ENCODE peak calls at places on chromosome 5, in seven cellular contexts. One of them, this sample, is unnamed.
A peak's percentile ranks its signal among the peaks of the same experiment; 100 is the strongest.

GRCh38 chr5:102886586-102886985 is 131.5 kb downstream of the PAM start:
- DNase-seq in mucosa of descending colon: no peak
- DNase-seq in ovary: no peak
- DNase-seq in kidney: no peak
- DNase-seq in Peyer's patch: no peak
- DNase-seq in fibroblast of mammary gland: peak; percentile 4
- DNase-seq in brain microvascular endothelial cell: no peak
- DNase-seq in this sample: no peak

GRCh38 chr5:83751201-83751600 is 30.5 kb upstream of the HAPLN1 start:
- DNase-seq in Peyer's patch: no peak
- DNase-seq in fibroblast of mammary gland: no peak
- DNase-seq in ovary: no peak
- DNase-seq in brain microvascular endothelial cell: no peak
- DNase-seq in kidney: no peak
- DNase-seq in mucosa of descending colon: no peak
- DNase-seq in this sample: no peak

GRCh38 chr5:136749016-136749415 is 383.7 kb upstream of the TRPC7 start:
- DNase-seq in ovary: no peak
- DNase-seq in brain microvascular endothelial cell: peak; percentile 59
- DNase-seq in kidney: no peak
- DNase-seq in Peyer's patch: no peak
- DNase-seq in fibroblast of mammary gland: no peak
- DNase-seq in mucosa of descending colon: no peak
- DNase-seq in this sample: peak; percentile 45

GRCh38 chr5:38720691-38721361 is 125.0 kb upstream of the OSMR start:
- DNase-seq in ovary: no peak
- DNase-seq in brain microvascular endothelial cell: no peak
- DNase-seq in kidney: no peak
- DNase-seq in mucosa of descending colon: no peak
- DNase-seq in fibroblast of mammary gland: no peak
- DNase-seq in Peyer's patch: no peak
- DNase-seq in this sample: no peak

GRCh38 chr5:65811895-65812294 is 89.9 kb downstream of the NLN start:
- DNase-seq in Peyer's patch: no peak
- DNase-seq in ovary: no peak
- DNase-seq in kidney: no peak
- DNase-seq in fibroblast of mammary gland: no peak
- DNase-seq in mucosa of descending colon: peak; percentile 40
- DNase-seq in brain microvascular endothelial cell: peak; percentile 27
- DNase-seq in this sample: peak; percentile 69

GRCh38 chr5:160159991-160160826 is 41.0 kb upstream of the PWWP2A start:
- DNase-seq in fibroblast of mammary gland: no peak
- DNase-seq in ovary: no peak
- DNase-seq in kidney: no peak
- DNase-seq in mucosa of descending colon: no peak
- DNase-seq in Peyer's patch: no peak
- DNase-seq in brain microvascular endothelial cell: no peak
- DNase-seq in this sample: no peak

GRCh38 chr5:150358261-150359095 is 981 bp downstream of the TCOF1 start:
- DNase-seq in mucosa of descending colon: no peak
- DNase-seq in ovary: no peak
- DNase-seq in fibroblast of mammary gland: peak; percentile 20
- DNase-seq in Peyer's patch: no peak
- DNase-seq in brain microvascular endothelial cell: no peak
- DNase-seq in kidney: peak; percentile 14
- DNase-seq in this sample: peak; percentile 7

GRCh38 chr5:154478224-154478565 is at the start of gene HAND1:
- DNase-seq in kidney: peak; percentile 76
- DNase-seq in Peyer's patch: peak; percentile 63
- DNase-seq in mucosa of descending colon: peak; percentile 77
- DNase-seq in brain microvascular endothelial cell: no peak
- DNase-seq in ovary: peak; percentile 33
- DNase-seq in fibroblast of mammary gland: peak; percentile 21
- DNase-seq in this sample: no peak

GRCh38 chr5:141868541-141868940 is 9.7 kb downstream of the PCDH1 start:
- DNase-seq in ovary: no peak
- DNase-seq in brain microvascular endothelial cell: no peak
- DNase-seq in Peyer's patch: no peak
- DNase-seq in kidney: peak; percentile 57
- DNase-seq in fibroblast of mammary gland: no peak
- DNase-seq in mucosa of descending colon: no peak
- DNase-seq in this sample: no peak

GRCh38 chr5:10705736-10706135 is 55.3 kb downstream of the DAP start:
- DNase-seq in fibroblast of mammary gland: no peak
- DNase-seq in Peyer's patch: no peak
- DNase-seq in ovary: no peak
- DNase-seq in mucosa of descending colon: no peak
- DNase-seq in brain microvascular endothelial cell: no peak
- DNase-seq in kidney: no peak
- DNase-seq in this sample: no peak

GRCh38 chr5:122759740-122760139 is 15.1 kb upstream of the SNX2 start:
- DNase-seq in brain microvascular endothelial cell: no peak
- DNase-seq in fibroblast of mammary gland: no peak
- DNase-seq in kidney: no peak
- DNase-seq in mucosa of descending colon: no peak
- DNase-seq in Peyer's patch: no peak
- DNase-seq in ovary: no peak
- DNase-seq in this sample: no peak

GRCh38 chr5:65451436-65451835 is 30.3 kb downstream of the ADAMTS6 start:
- DNase-seq in kidney: no peak
- DNase-seq in ovary: no peak
- DNase-seq in mucosa of descending colon: no peak
- DNase-seq in brain microvascular endothelial cell: no peak
- DNase-seq in fibroblast of mammary gland: no peak
- DNase-seq in Peyer's patch: no peak
- DNase-seq in this sample: peak; percentile 10

GRCh38 chr5:36246011-36246410 is 4.3 kb upstream of the NADK2 start:
- DNase-seq in kidney: no peak
- DNase-seq in brain microvascular endothelial cell: no peak
- DNase-seq in ovary: no peak
- DNase-seq in mucosa of descending colon: no peak
- DNase-seq in Peyer's patch: no peak
- DNase-seq in fibroblast of mammary gland: no peak
- DNase-seq in this sample: peak; percentile 95

GRCh38 chr5:36252722-36253340 is 11.1 kb upstream of the NADK2 start:
- DNase-seq in mucosa of descending colon: no peak
- DNase-seq in Peyer's patch: no peak
- DNase-seq in fibroblast of mammary gland: peak; percentile 75
- DNase-seq in ovary: no peak
- DNase-seq in brain microvascular endothelial cell: no peak
- DNase-seq in kidney: no peak
- DNase-seq in this sample: peak; percentile 71

GRCh38 chr5:36251218-36251617 is 9.5 kb upstream of the NADK2 start:
- DNase-seq in brain microvascular endothelial cell: no peak
- DNase-seq in ovary: no peak
- DNase-seq in kidney: no peak
- DNase-seq in Peyer's patch: no peak
- DNase-seq in mucosa of descending colon: no peak
- DNase-seq in fibroblast of mammary gland: no peak
- DNase-seq in this sample: no peak

DNA sequence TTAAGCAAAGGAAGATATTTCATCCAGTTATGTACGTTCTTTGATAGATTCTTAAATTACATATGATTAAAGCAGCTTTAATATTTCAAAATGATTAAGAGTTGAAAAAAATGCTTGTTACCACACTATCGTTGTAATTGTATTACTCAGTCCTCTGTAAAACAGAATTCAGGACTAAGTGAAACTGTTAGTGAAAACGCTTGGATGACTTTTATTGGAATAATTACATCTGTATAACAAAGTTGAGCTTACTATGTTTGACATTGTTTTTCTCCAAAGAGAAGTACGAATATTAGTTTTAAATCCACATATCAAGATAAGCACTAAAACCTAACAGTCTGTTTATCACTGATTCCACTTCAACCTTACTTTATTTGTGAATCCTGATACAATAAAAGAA is 8.7 kb upstream of the NADK2 start:
- DNase-seq in mucosa of descending colon: no peak
- DNase-seq in ovary: no peak
- DNase-seq in brain microvascular endothelial cell: no peak
- DNase-seq in kidney: no peak
- DNase-seq in Peyer's patch: no peak
- DNase-seq in fibroblast of mammary gland: no peak
- DNase-seq in this sample: no peak
- H3K4me3 ChIP-seq in mucosa of descending colon: no peak overlapping the region
- H3K4me3 ChIP-seq in ovary: no peak overlapping the region
- H3K4me3 ChIP-seq in brain microvascular endothelial cell: no peak overlapping the region
- H3K4me3 ChIP-seq in kidney: no peak overlapping the region
- H3K4me3 ChIP-seq in Peyer's patch: no peak overlapping the region
- H3K4me3 ChIP-seq in fibroblast of mammary gland: no peak overlapping the region
- H3K4me3 ChIP-seq in this sample: no peak overlapping the region

GRCh38 chr5:885127-885442 is 7.5 kb downstream of the BRD9 start:
- DNase-seq in kidney: peak; percentile 68
- DNase-seq in mucosa of descending colon: no peak
- DNase-seq in fibroblast of mammary gland: no peak
- DNase-seq in ovary: no peak
- DNase-seq in brain microvascular endothelial cell: no peak
- DNase-seq in Peyer's patch: no peak
- DNase-seq in this sample: no peak

GRCh38 chr5:885529-885928 is 7.1 kb downstream of the BRD9 start:
- DNase-seq in kidney: peak; percentile 63
- DNase-seq in Peyer's patch: no peak
- DNase-seq in brain microvascular endothelial cell: no peak
- DNase-seq in fibroblast of mammary gland: no peak
- DNase-seq in mucosa of descending colon: no peak
- DNase-seq in ovary: no peak
- DNase-seq in this sample: no peak

GRCh38 chr5:883475-884181 is 9.0 kb downstream of the BRD9 start:
- DNase-seq in Peyer's patch: no peak
- DNase-seq in brain microvascular endothelial cell: no peak
- DNase-seq in kidney: peak; percentile 22
- DNase-seq in mucosa of descending colon: no peak
- DNase-seq in ovary: no peak
- DNase-seq in fibroblast of mammary gland: no peak
- DNase-seq in this sample: no peak

GRCh38 chr5:886051-886450 is 6.5 kb downstream of the BRD9 start:
- DNase-seq in ovary: no peak
- DNase-seq in mucosa of descending colon: no peak
- DNase-seq in fibroblast of mammary gland: no peak
- DNase-seq in kidney: no peak
- DNase-seq in brain microvascular endothelial cell: no peak
- DNase-seq in Peyer's patch: peak; percentile 27
- DNase-seq in this sample: no peak

DNA sequence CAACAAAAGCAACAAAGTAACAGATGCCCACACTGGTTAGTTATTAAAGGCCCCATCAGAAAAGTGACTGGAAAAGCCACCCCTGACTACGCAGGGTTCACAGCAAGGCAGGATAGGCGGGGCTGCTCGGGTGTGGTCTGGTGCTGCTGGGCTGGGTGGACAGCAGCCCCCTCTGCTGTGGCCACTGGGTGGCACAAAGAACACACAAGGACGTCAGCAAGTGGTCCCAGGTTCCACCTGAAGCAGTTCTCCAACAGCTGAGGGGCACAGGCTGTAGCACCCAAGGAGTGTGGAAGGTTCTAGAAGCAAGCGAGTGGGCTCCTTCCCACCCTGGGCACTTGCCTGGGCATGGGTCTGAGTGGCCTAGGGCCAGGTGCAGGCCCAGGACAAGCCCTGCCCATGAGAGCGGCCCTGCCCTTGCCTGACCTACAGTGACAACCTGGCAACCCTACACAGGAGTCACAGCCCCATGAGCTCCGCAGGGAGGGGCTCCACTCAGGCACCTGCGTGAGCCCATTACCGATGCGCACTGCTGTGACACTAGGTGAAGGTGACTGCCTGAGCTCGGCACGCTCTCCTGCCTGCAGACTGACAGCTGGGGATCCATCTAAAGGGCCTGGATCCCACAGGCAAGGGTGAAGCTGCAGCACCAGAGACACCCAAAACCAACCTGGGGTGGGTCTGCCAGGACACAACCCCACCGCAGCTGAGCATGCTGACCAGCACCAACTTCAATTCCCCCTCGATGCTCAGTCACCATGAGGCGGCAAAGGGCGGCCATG is 8.1 kb downstream of the BRD9 start:
- DNase-seq in ovary: no peak
- DNase-seq in mucosa of descending colon: no peak
- DNase-seq in kidney: no peak
- DNase-seq in fibroblast of mammary gland: no peak
- DNase-seq in brain microvascular endothelial cell: no peak
- DNase-seq in Peyer's patch: no peak
- DNase-seq in this sample: no peak
- TF ChIP-seq CTCF in ovary: no peak
- TF ChIP-seq CTCF in mucosa of descending colon: no peak
- TF ChIP-seq CTCF in kidney: no peak
- TF ChIP-seq CTCF in fibroblast of mammary gland: no peak
- TF ChIP-seq CTCF in brain microvascular endothelial cell: no peak
- TF ChIP-seq CTCF in Peyer's patch: no peak
- TF ChIP-seq CTCF in this sample: no peak

GRCh38 chr5:111747336-111747735 is 9.7 kb downstream of the NREP start:
- DNase-seq in brain microvascular endothelial cell: no peak
- DNase-seq in Peyer's patch: no peak
- DNase-seq in kidney: no peak
- DNase-seq in fibroblast of mammary gland: peak; percentile 76
- DNase-seq in ovary: no peak
- DNase-seq in mucosa of descending colon: no peak
- DNase-seq in this sample: no peak

GRCh38 chr5:111746791-111747190 is 10.2 kb downstream of the NREP start:
- DNase-seq in fibroblast of mammary gland: no peak
- DNase-seq in ovary: no peak
- DNase-seq in Peyer's patch: no peak
- DNase-seq in kidney: no peak
- DNase-seq in mucosa of descending colon: no peak
- DNase-seq in brain microvascular endothelial cell: no peak
- DNase-seq in this sample: no peak

GRCh38 chr5:111745075-111745474 is 11.9 kb downstream of the NREP start:
- DNase-seq in ovary: no peak
- DNase-seq in fibroblast of mammary gland: no peak
- DNase-seq in Peyer's patch: no peak
- DNase-seq in brain microvascular endothelial cell: no peak
- DNase-seq in mucosa of descending colon: no peak
- DNase-seq in kidney: no peak
- DNase-seq in this sample: no peak

GRCh38 chr5:111749303-111750026 is 7.5 kb downstream of the NREP start:
- DNase-seq in fibroblast of mammary gland: peak; percentile 45
- DNase-seq in mucosa of descending colon: no peak
- DNase-seq in ovary: no peak
- DNase-seq in Peyer's patch: no peak
- DNase-seq in kidney: no peak
- DNase-seq in brain microvascular endothelial cell: no peak
- DNase-seq in this sample: no peak

GRCh38 chr5:111748304-111748763 is 8.7 kb downstream of the NREP start:
- DNase-seq in kidney: no peak
- DNase-seq in Peyer's patch: no peak
- DNase-seq in fibroblast of mammary gland: peak; percentile 96
- DNase-seq in ovary: no peak
- DNase-seq in brain microvascular endothelial cell: peak; percentile 94
- DNase-seq in mucosa of descending colon: no peak
- DNase-seq in this sample: peak; percentile 57
- H3K4me3 ChIP-seq in kidney: no peak overlapping the region
- H3K4me3 ChIP-seq in Peyer's patch: no peak overlapping the region
- H3K4me3 ChIP-seq in fibroblast of mammary gland: no peak overlapping the region
- H3K4me3 ChIP-seq in ovary: no peak overlapping the region
- H3K4me3 ChIP-seq in brain microvascular endothelial cell: no peak overlapping the region
- H3K4me3 ChIP-seq in mucosa of descending colon: no peak overlapping the region
- H3K4me3 ChIP-seq in this sample: no peak overlapping the region

DNA sequence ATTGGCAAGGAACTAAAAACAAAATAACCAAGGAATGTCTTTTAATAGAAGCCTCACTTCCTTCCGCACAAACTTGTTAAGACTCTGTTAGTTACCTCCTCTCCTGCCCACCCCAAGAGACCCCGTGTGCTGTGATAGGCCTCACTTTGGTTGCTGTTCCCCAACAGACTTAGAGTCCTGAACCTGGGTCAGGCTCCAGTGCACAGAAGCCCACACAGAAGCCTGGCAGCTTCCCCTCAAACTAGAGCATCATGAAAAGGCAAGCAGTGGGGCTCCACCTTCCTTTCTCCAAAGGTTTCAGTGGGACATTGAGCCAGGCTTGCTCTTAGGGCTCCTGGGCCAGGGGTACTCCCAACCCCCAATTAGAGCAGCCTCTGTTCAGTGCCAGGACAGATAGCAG is 230.5 kb downstream of the ESM1 start:
- DNase-seq in Peyer's patch: no peak
- DNase-seq in fibroblast of mammary gland: no peak
- DNase-seq in brain microvascular endothelial cell: no peak
- DNase-seq in mucosa of descending colon: no peak
- DNase-seq in kidney: no peak
- DNase-seq in ovary: no peak
- DNase-seq in this sample: no peak
- TF ChIP-seq CTCF in Peyer's patch: no peak
- TF ChIP-seq CTCF in fibroblast of mammary gland: no peak
- TF ChIP-seq CTCF in brain microvascular endothelial cell: no peak
- TF ChIP-seq CTCF in mucosa of descending colon: no peak
- TF ChIP-seq CTCF in kidney: no peak
- TF ChIP-seq CTCF in ovary: no peak
- TF ChIP-seq CTCF in this sample: no peak